ENCODE peak calls at places on chromosomes 7 and 10, in four cellular contexts. G, J, V and Y are unnamed samples.

GRCh38 chr7:11343818-11344413 is 370.2 kb downstream of the PHF14 start:
- DNase-seq in G (peak), J (no peak), V (peak), Y (peak)

GRCh38 chr7:66303454-66304160 is 98.5 kb downstream of the TPST1 start:
- DNase-seq in G (no peak), J (no peak), V (no peak), Y (no peak)

GRCh38 chr10:12980080-12980656 is 21.3 kb downstream of the CCDC3 start:
- DNase-seq in G (no peak), J (no peak), V (no peak), Y (no peak)

GRCh38 chr10:48981310-48981907 is 41.8 kb upstream of the LRRC18 start:
- DNase-seq in G (peak), J (no peak), V (peak), Y (peak)

GRCh38 chr7:28854750-28855074 is 103.4 kb downstream of the TRIL start:
- DNase-seq in G (no peak), J (no peak), V (no peak), Y (no peak)

GRCh38 chr7:100483728-100484635 is at the start of gene NYAP1:
- DNase-seq in G (peak), J (no peak), V (no peak), Y (peak)

GRCh38 chr10:86127274-86127819 is 239.2 kb downstream of the GRID1 start:
- DNase-seq in G (no peak), J (no peak), V (no peak), Y (no peak)

GRCh38 chr7:55073051-55073511 is 54.3 kb downstream of the EGFR start:
- DNase-seq in G (peak), J (peak), V (no peak), Y (no peak)

GRCh38 chr7:108135446-108136190 is 5.5 kb upstream of the LAMB4 start:
- DNase-seq in G (no peak), J (peak), V (no peak), Y (no peak)

GRCh38 chr7:54960517-54960916 is 58.3 kb upstream of the EGFR start:
- DNase-seq in G (peak), J (no peak), V (no peak), Y (no peak)

GRCh38 chr10:116490028-116490662 is 55.6 kb upstream of the PNLIP start:
- DNase-seq in G (peak), J (no peak), V (peak), Y (peak)

GRCh38 chr10:36191009-36191408 is 548.9 kb upstream of the FZD8 start:
- DNase-seq in G (no peak), J (no peak), V (no peak), Y (no peak)

GRCh38 chr7:17674166-17674955 is 265.9 kb downstream of the SNX13 start:
- DNase-seq in G (no peak), J (no peak), V (no peak), Y (no peak)

GRCh38 chr7:73521636-73522080 is 435 bp downstream of the BAZ1B start:
- DNase-seq in G (no peak), J (no peak), V (peak), Y (peak)

GRCh38 chr10:71725998-71726672 is 6.6 kb upstream of the C10orf105 start:
- DNase-seq in G (peak), J (no peak), V (peak), Y (peak)

GRCh38 chr7:36309301-36309700 is 80.4 kb upstream of the ANLN start:
- DNase-seq in G (no peak), J (no peak), V (no peak), Y (no peak)

GRCh38 chr7:50211306-50212015 is 93.1 kb upstream of the IKZF1 start:
- DNase-seq in G (no peak), J (no peak), V (no peak), Y (no peak)

GRCh38 chr7:44966731-44967538 is 11.9 kb downstream of the MYO1G start:
- DNase-seq in G (no peak), J (no peak), V (no peak), Y (no peak)

GRCh38 chr10:25895856-25896255 is 38.2 kb upstream of the MYO3A start:
- DNase-seq in G (no peak), J (no peak), V (no peak), Y (no peak)

GRCh38 chr7:2157473-2158279 is 75.1 kb downstream of the MAD1L1 start:
- DNase-seq in G (peak), J (no peak), V (no peak), Y (no peak)

GRCh38 chr10:109934958-109935793 is 11.9 kb upstream of the XPNPEP1 start:
- DNase-seq in G (no peak), J (no peak), V (no peak), Y (no peak)

GRCh38 chr10:391304-391703 is 256.0 kb downstream of the ZMYND11 start:
- DNase-seq in G (no peak), J (no peak), V (no peak), Y (no peak)

GRCh38 chr7:27212587-27213149 is 12.8 kb upstream of the HOXA13 start:
- DNase-seq in G (no peak), J (no peak), V (no peak), Y (no peak)

GRCh38 chr10:71996598-71997371 is 32.6 kb downstream of the CHST3 start:
- DNase-seq in G (no peak), J (no peak), V (no peak), Y (no peak)

GRCh38 chr10:48287417-48288391 is 13.2 kb upstream of the FRMPD2 start:
- DNase-seq in G (no peak), J (peak), V (no peak), Y (no peak)

GRCh38 chr10:60621018-60621417 is 157.3 kb upstream of the CDK1 start:
- DNase-seq in G (no peak), J (no peak), V (no peak), Y (no peak)

GRCh38 chr7:99124636-99125504 is 19.0 kb downstream of the SMURF1 start:
- DNase-seq in G (no peak), J (no peak), V (no peak), Y (no peak)

GRCh38 chr7:27201231-27202017 is 1.5 kb upstream of the HOXA13 start:
- DNase-seq in G (peak), J (no peak), V (no peak), Y (no peak)

GRCh38 chr7:87231243-87231642 is 11.7 kb upstream of the TMEM243 start:
- DNase-seq in G (no peak), J (no peak), V (no peak), Y (no peak)

GRCh38 chr7:2505401-2505800 is 14.2 kb upstream of the LFNG start:
- DNase-seq in G (no peak), J (no peak), V (no peak), Y (no peak)

GRCh38 chr7:122520961-122521555 is 177.9 kb downstream of the RNF133 start:
- DNase-seq in G (no peak), J (no peak), V (no peak), Y (no peak)

GRCh38 chr7:140136108-140136507 is 40.7 kb downstream of the KDM7A start:
- DNase-seq in G (no peak), J (no peak), V (no peak), Y (no peak)

DNA sequence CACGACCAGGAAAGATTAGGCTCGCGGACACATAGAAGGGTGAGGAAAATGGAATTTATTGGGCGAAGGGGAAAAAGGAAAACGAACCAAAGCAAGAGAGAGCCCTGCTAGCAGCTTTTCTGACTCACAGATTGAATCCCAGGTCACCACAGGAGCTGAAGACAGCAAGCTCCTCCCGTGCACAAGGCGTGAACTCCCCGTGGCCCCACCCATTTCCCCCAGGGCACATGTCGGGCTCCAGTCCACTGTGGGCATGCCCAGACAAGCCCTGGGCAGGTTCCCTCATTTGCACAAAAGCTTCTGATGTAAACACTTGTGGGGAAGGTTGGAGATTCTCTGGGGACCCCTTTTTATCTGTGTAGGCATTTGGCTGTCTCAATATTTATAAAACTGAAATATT is 582.4 kb downstream of the SUGCT start:
- DNase-seq in G (peak), J (no peak), V (peak), Y (no peak)
- TF ChIP-seq CHD4 in G (no peak), J (no peak), V (no peak), Y (no peak)

GRCh38 chr10:68756246-68756645 is 35.2 kb downstream of the CCAR1 start:
- DNase-seq in G (no peak), J (no peak), V (no peak), Y (no peak)

GRCh38 chr10:68756766-68757165 is 35.7 kb downstream of the CCAR1 start:
- DNase-seq in G (no peak), J (no peak), V (no peak), Y (no peak)

GRCh38 chr10:68759223-68759863 is 38.3 kb downstream of the CCAR1 start:
- DNase-seq in G (no peak), J (no peak), V (no peak), Y (no peak)

GRCh38 chr10:68759967-68760366 is 38.9 kb downstream of the CCAR1 start:
- DNase-seq in G (no peak), J (no peak), V (peak), Y (no peak)
- TF ChIP-seq CHD4 in G (no peak), J (no peak), V (no peak), Y (no peak)

DNA sequence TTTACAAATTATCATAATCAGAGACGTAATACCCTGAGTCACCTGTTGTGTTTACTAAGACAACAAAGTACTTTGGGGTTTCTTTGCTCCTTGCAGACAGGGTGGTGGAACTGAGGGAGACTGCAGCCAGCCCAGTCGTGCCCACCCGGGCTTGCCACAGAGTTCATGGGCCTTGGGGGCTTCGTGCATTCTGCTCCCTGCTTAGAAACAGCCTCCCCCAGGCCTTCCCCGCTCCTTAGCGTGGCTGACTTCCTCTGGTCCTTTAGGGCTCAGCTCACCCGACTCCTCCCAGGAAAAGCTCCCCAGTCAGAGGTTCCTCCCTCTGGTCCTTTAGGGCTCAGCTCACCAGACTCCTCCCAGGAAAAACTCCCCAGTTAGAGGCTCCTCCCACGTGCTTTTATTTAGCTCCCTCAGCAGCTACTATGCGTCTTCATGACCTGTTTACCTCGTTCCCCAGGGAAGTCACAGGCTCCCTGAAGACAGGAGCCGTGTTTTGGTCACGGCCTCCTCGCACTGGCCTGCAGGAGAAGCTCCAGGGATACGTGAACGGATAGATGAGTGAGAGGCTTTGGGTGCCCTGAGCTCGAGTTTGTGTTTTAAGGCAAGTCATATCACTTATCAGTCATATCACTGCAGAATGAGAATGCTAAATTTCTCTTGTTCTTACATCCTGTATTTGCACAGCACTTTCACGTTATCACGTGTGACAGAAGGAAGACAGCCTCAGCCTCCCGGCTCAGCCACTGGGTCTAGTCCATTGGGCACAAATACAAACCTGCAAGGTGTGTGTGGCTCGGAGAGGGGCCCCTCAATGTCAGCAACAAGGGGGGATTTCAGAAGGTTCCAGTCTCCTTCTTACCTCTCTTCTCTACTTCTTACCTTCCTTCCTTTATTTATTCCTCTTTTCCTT is 52.7 kb upstream of the VIPR2 start:
- DNase-seq in G (no peak), J (peak), V (no peak), Y (peak)
- TF ChIP-seq CHD4 in G (no peak), J (no peak), V (no peak), Y (no peak)

DNA sequence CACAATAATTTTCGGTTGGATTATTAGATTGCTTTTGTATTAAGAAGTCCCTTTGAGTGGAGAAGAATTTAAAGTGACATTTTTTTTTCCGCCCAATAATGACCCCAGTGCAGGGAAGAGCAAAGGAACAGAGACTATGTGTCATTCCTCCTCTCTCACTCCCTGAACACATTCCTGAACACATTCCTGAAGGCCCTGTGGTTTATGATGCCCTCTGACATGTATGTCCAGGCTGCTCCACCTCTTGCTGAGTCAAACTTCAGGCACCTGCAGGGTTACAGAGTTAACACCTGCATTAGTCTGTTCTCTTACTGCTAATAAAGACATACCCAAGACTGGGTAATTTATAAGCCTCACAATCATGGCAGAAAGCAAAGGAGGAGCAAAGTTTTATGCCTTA is 704.0 kb upstream of the LRRN3 start:
- DNase-seq in G (peak), J (no peak), V (peak), Y (no peak)
- TF ChIP-seq CHD4 in G (no peak), J (no peak), V (no peak), Y (no peak)

GRCh38 chr7:80294321-80294720 is 159.7 kb downstream of the GNAI1 start:
- DNase-seq in G (no peak), J (no peak), V (no peak), Y (no peak)
- TF ChIP-seq CHD4 in G (no peak), J (no peak), V (no peak), Y (no peak)

DNA sequence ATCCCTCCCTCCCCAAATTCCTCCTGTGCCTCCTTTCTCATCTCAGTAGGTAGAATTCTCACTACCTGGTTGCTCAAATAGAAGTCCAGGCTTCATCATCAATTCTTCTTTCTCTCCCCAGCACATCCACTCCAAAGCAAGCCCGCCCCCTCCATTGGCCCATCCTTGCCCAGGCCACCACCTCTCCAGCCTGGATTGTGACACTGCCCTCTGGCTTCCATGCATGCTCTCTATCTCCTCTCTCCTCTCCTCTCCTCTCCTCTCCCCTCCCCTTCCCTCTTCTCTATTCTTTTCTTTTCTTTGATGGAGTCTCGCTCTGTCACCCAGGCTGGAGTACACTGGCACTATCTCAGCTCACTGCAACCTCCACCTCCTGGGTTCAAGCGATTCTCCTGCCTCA is 144.9 kb downstream of the UBE2H start:
- DNase-seq in G (peak), J (no peak), V (no peak), Y (peak)
- TF ChIP-seq CHD4 in G (no peak), J (no peak), V (no peak), Y (no peak)